ENCODE peak calls at places on chromosomes 16 and 17, in seven cellular contexts. M is pancreas, U is lung, E is prostate gland, N is cardiac muscle cell, Z is stomach, L is testis. F is an unnamed sample. For H3K9me3 and H3K27me3, the result is how much of the 10 kb centered on the place peaks cover.

GRCh38 chr17:72567774-72568173 is 447.0 kb downstream of the SOX9 start:
- DNase-seq in N (no peak), Z (no peak), M (no peak), E (no peak), U (no peak), L (no peak), F (no peak)

GRCh38 chr16:84237994-84238750 is 1.6 kb downstream of the KCNG4 start:
- DNase-seq in U (peak), N (no peak), L (no peak), Z (no peak), M (no peak), E (no peak), F (no peak)

GRCh38 chr17:7587420-7587786 is 2.5 kb downstream of the SOX15 start:
- DNase-seq in M (peak), U (no peak), E (no peak), L (no peak), N (peak), Z (no peak), F (peak)

GRCh38 chr16:46883353-46883689 is 841 bp upstream of the GPT2 start:
- DNase-seq in E (peak), Z (no peak), L (no peak), M (no peak), U (no peak), N (no peak), F (no peak)

GRCh38 chr16:89149386-89149785 is 22.2 kb upstream of the CDH15 start:
- DNase-seq in L (no peak), U (no peak), E (no peak), M (no peak), N (no peak), Z (no peak), F (no peak)

GRCh38 chr16:88681709-88682451 is 4.4 kb downstream of the SNAI3 start:
- DNase-seq in U (peak), N (peak), L (peak), E (no peak), Z (peak), M (no peak), F (peak)

GRCh38 chr17:61966201-61966600 is 38.4 kb upstream of the INTS2 start:
- DNase-seq in E (no peak), L (no peak), Z (no peak), U (no peak), N (no peak), M (no peak), F (no peak)

GRCh38 chr16:56339431-56340195 is 85.7 kb downstream of the AMFR start:
- DNase-seq in N (no peak), E (no peak), U (no peak), L (no peak), Z (no peak), M (no peak), F (no peak)

GRCh38 chr17:76943781-76944213 is 75.6 kb downstream of the MGAT5B start:
- DNase-seq in U (no peak), N (no peak), M (no peak), L (no peak), E (no peak), Z (no peak), F (no peak)

GRCh38 chr17:73189417-73190099 is 3.3 kb upstream of the COG1 start:
- DNase-seq in U (no peak), L (peak), E (peak), N (peak), M (no peak), Z (peak), F (peak)

GRCh38 chr16:86626966-86627365 is 48.6 kb downstream of the FOXL1 start:
- DNase-seq in N (no peak), M (no peak), U (no peak), E (no peak), L (no peak), Z (no peak), F (no peak)

GRCh38 chr17:40314557-40314953 is 5.6 kb downstream of the RARA start:
- DNase-seq in M (peak), U (peak), Z (peak), E (peak), N (peak), L (no peak), F (peak)

GRCh38 chr17:66549731-66550207 is 247.4 kb downstream of the PRKCA start:
- DNase-seq in U (no peak), Z (no peak), N (peak), E (no peak), M (no peak), L (no peak), F (no peak)

GRCh38 chr17:42683407-42684031 is 1.2 kb downstream of the CNTNAP1 start:
- DNase-seq in E (peak), Z (peak), L (no peak), M (peak), N (peak), U (no peak), F (no peak)

GRCh38 chr16:89375021-89375420 is 115.3 kb downstream of the ANKRD11 start:
- DNase-seq in E (no peak), U (no peak), Z (no peak), L (no peak), N (no peak), M (no peak), F (no peak)

GRCh38 chr17:55664287-55664686 is 58.4 kb downstream of the TMEM100 start:
- DNase-seq in Z (no peak), N (no peak), U (no peak), M (no peak), L (no peak), E (no peak), F (no peak)

GRCh38 chr17:14302421-14303099 is 1.7 kb downstream of the HS3ST3B1 start:
- DNase-seq in N (peak), E (peak), U (peak), L (peak), Z (peak), M (peak), F (peak)

GRCh38 chr17:14301761-14302401 is 1.0 kb downstream of the HS3ST3B1 start:
- DNase-seq in E (no peak), L (peak), U (peak), N (peak), Z (peak), M (no peak), F (no peak)

GRCh38 chr16:28061702-28062101 is 1.8 kb downstream of the GSG1L start:
- DNase-seq in N (no peak), Z (no peak), L (no peak), E (no peak), U (no peak), M (no peak), F (no peak)

GRCh38 chr16:64234200-64234599 is 887.7 kb downstream of the CDH11 start:
- DNase-seq in E (no peak), U (no peak), N (no peak), Z (no peak), M (no peak), L (no peak), F (no peak)

GRCh38 chr17:40107266-40107980 is 7.0 kb upstream of the NR1D1 start:
- DNase-seq in M (no peak), L (no peak), E (no peak), U (no peak), N (peak), Z (no peak), F (no peak)

GRCh38 chr17:12035713-12036112 is 15.0 kb downstream of the MAP2K4 start:
- DNase-seq in E (no peak), U (no peak), L (no peak), M (no peak), N (no peak), Z (no peak), F (no peak)

GRCh38 chr17:44223574-44224046 is 4.1 kb upstream of the UBTF start:
- DNase-seq in M (peak), U (no peak), E (no peak), Z (no peak), N (peak), L (peak), F (peak)
- H3K9me3 ChIP-seq in M (under half), U (under half), E (under half), Z (under half), N (under half), L (under half), F (under half)

GRCh38 chr17:58147930-58148434 is at the start of gene OR4D1:
- DNase-seq in M (no peak), L (no peak), E (no peak), N (no peak), Z (no peak), U (no peak), F (no peak)
- H3K27me3 ChIP-seq in M (under half), L (under half), E (under half), N (under half), Z (under half), U (under half), F (under half)

GRCh38 chr17:32320847-32321246 is 21.1 kb downstream of the C17orf75 start:
- DNase-seq in L (no peak), U (no peak), E (no peak), M (no peak), N (no peak), Z (no peak), F (no peak)

GRCh38 chr17:32323046-32323445 is 18.9 kb downstream of the C17orf75 start:
- DNase-seq in U (no peak), L (no peak), N (no peak), Z (no peak), E (no peak), M (no peak), F (no peak)

GRCh38 chr17:32317353-32317752 is 24.6 kb downstream of the C17orf75 start:
- DNase-seq in N (no peak), L (no peak), M (no peak), U (no peak), E (no peak), Z (no peak), F (no peak)

GRCh38 chr17:32318071-32318470 is 23.9 kb downstream of the C17orf75 start:
- DNase-seq in E (no peak), N (no peak), M (no peak), Z (no peak), U (no peak), L (no peak), F (no peak)

DNA sequence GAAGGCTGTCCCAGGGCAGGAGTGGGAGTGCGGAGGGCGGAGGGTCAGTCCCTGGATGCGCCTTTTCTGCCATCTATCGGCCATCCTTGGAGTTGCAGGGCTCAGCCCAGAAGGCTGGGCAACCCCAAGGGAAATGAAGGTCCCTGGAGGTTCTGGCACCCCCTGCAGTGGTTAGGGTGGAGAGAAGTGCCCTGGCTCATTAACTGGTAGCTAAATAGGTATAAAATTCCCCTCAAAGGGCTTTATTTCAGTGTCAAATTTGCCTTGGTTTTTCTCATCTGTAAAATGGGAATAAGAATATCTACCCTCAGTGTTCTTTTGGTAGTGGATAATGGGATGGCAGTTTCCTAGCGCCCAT is 22.4 kb downstream of the C17orf75 start:
- DNase-seq in L (peak), E (peak), N (peak), Z (peak), U (peak), M (peak), F (peak)
- H3K4me3 ChIP-seq in L (no peak), E (no peak), N (no peak), Z (no peak), U (no peak), M (no peak), F (no peak)

GRCh38 chr16:35314298-35314697 is 1854.9 kb downstream of the TP53TG3F start:
- DNase-seq in Z (no peak), E (no peak), N (no peak), U (no peak), M (no peak), L (no peak), F (no peak)

GRCh38 chr16:35306915-35307314 is 1847.5 kb downstream of the TP53TG3F start:
- DNase-seq in E (peak), U (no peak), N (no peak), L (no peak), M (no peak), Z (no peak), F (no peak)

GRCh38 chr16:35310999-35311398 is 1851.6 kb downstream of the TP53TG3F start:
- DNase-seq in N (no peak), E (no peak), Z (no peak), M (no peak), L (no peak), U (no peak), F (no peak)

GRCh38 chr16:35308674-35309073 is 1849.3 kb downstream of the TP53TG3F start:
- DNase-seq in Z (no peak), E (peak), U (no peak), L (no peak), N (no peak), M (no peak), F (no peak)

GRCh38 chr16:35311475-35311874 is 1852.1 kb downstream of the TP53TG3F start:
- DNase-seq in N (no peak), Z (no peak), E (no peak), U (no peak), L (no peak), M (no peak), F (no peak)
- H3K9me3 ChIP-seq in N (under half), Z (half or more), E (under half), U (under half), L (under half), M (under half), F (under half)

F was measured in MG63.